ENCODE peak calls at places on chromosome 14, in seven cellular contexts. I is lower lobe of right lung, U is GM12892, C is iPS-NIHi11, G is activated T-cell treated with anti-CD3 and anti-CD28 coated beads for 1 hour, S is BE2C, A is epithelial cell of proximal tubule. Y is an unnamed sample.

GRCh38 chr14:73714656-73715081 is 485 bp upstream of the PNMA1 start:
- DNase-seq in I (no peak), U (no peak), C (no peak), G (no peak), S (no peak), A (no peak), Y (no peak)

GRCh38 chr14:65351493-65352224 is 60.9 kb upstream of the FUT8 start:
- DNase-seq in I (no peak), U (no peak), C (no peak), G (no peak), S (no peak), A (no peak), Y (no peak)

GRCh38 chr14:38078393-38078792 is 129.3 kb upstream of the SSTR1 start:
- DNase-seq in I (peak), U (no peak), C (no peak), G (peak), S (no peak), A (peak), Y (no peak)

GRCh38 chr14:94581127-94581999 is at the start of gene SERPINA5:
- DNase-seq in I (no peak), U (no peak), C (peak), G (no peak), S (peak), A (no peak), Y (no peak)

GRCh38 chr14:104706733-104707628 is 17.0 kb upstream of the ADSS1 start:
- DNase-seq in I (no peak), U (no peak), C (no peak), G (no peak), S (peak), A (no peak), Y (no peak)

GRCh38 chr14:68794856-68795601 is 2.2 kb upstream of the ZFP36L1 start:
- DNase-seq in I (no peak), U (no peak), C (peak), G (no peak), S (no peak), A (no peak), Y (no peak)

GRCh38 chr14:51357250-51357649 is 117.2 kb downstream of the TMX1 start:
- DNase-seq in I (no peak), U (no peak), C (no peak), G (no peak), S (no peak), A (no peak), Y (no peak)

GRCh38 chr14:100981808-100982207 is 78.3 kb upstream of the RTL1 start:
- DNase-seq in I (no peak), U (no peak), C (no peak), G (no peak), S (no peak), A (no peak), Y (no peak)

GRCh38 chr14:98913967-98914620 is 357.9 kb downstream of the BCL11B start:
- DNase-seq in I (no peak), U (no peak), C (no peak), G (no peak), S (no peak), A (no peak), Y (no peak)

GRCh38 chr14:101713641-101714349 is 47.7 kb upstream of the PPP2R5C start:
- DNase-seq in I (no peak), U (no peak), C (no peak), G (no peak), S (no peak), A (no peak), Y (no peak)

GRCh38 chr14:83923836-83924235 is 1606.1 kb upstream of the FLRT2 start:
- DNase-seq in I (no peak), U (no peak), C (no peak), G (no peak), S (no peak), A (no peak), Y (no peak)

GRCh38 chr14:56378474-56378873 is 201.1 kb upstream of the TMEM260 start:
- DNase-seq in I (no peak), U (no peak), C (no peak), G (no peak), S (no peak), A (no peak), Y (no peak)

GRCh38 chr14:78156196-78156595 is 14.0 kb upstream of the NRXN3 start:
- DNase-seq in I (no peak), U (no peak), C (no peak), G (no peak), S (no peak), A (no peak), Y (no peak)

GRCh38 chr14:75292886-75293285 is 14.3 kb downstream of the FOS start:
- DNase-seq in I (no peak), U (no peak), C (no peak), G (no peak), S (no peak), A (no peak), Y (no peak)

GRCh38 chr14:58637040-58637390 is 747 bp upstream of the DACT1 start:
- DNase-seq in I (no peak), U (no peak), C (no peak), G (peak), S (no peak), A (no peak), Y (peak)

GRCh38 chr14:74720526-74720925 is 7.6 kb downstream of the FCF1 start:
- DNase-seq in I (no peak), U (no peak), C (no peak), G (no peak), S (no peak), A (no peak), Y (no peak)

GRCh38 chr14:23399591-23399990 is 8.5 kb downstream of the MYH6 start:
- DNase-seq in I (no peak), U (no peak), C (no peak), G (no peak), S (no peak), A (no peak), Y (no peak)

GRCh38 chr14:51118993-51119392 is 24.1 kb upstream of the TRIM9 start:
- DNase-seq in I (no peak), U (no peak), C (no peak), G (no peak), S (no peak), A (no peak), Y (no peak)

GRCh38 chr14:59314019-59314608 is 125.6 kb downstream of the DAAM1 start:
- DNase-seq in I (no peak), U (no peak), C (no peak), G (no peak), S (no peak), A (no peak), Y (no peak)

GRCh38 chr14:90291699-90292098 is 35.3 kb downstream of the PSMC1 start:
- DNase-seq in I (no peak), U (no peak), C (no peak), G (no peak), S (no peak), A (no peak), Y (no peak)

GRCh38 chr14:34113051-34113511 is 162.2 kb upstream of the EGLN3 start:
- DNase-seq in I (no peak), U (no peak), C (no peak), G (no peak), S (no peak), A (no peak), Y (no peak)

GRCh38 chr14:20934148-20934762 is 21.0 kb upstream of the RNASE2 start:
- DNase-seq in I (peak), U (peak), C (peak), G (peak), S (peak), A (no peak), Y (no peak)

GRCh38 chr14:73188501-73188903 is 48.8 kb upstream of the PAPLN start:
- DNase-seq in I (no peak), U (no peak), C (no peak), G (no peak), S (no peak), A (peak), Y (no peak)